ENCODE peak calls at places on chromosome 19, in four cellular contexts. F is body of pancreas, B is SJSA1, H is heart right ventricle. A is an unnamed sample.

GRCh38 chr19:35346193-35347052 is 1.3 kb upstream of the FFAR1 start:
- DNase-seq in B (no peak), H (no peak), F (peak; percentile 10), A (peak; percentile 48)

GRCh38 chr19:5220361-5220760 is 120.3 kb downstream of the PTPRS start:
- DNase-seq in H (no peak), B (no peak), F (no peak), A (no peak)

GRCh38 chr19:10332158-10332964 is 968 bp downstream of the RAVER1 start:
- DNase-seq in H (no peak), B (no peak), F (no peak), A (no peak)

GRCh38 chr19:38073806-38074685 is 150.0 kb downstream of the DPF1 start:
- DNase-seq in B (no peak), F (no peak), H (no peak), A (no peak)

GRCh38 chr19:30862876-30863275 is 486.4 kb downstream of the TSHZ3 start:
- DNase-seq in F (no peak), H (no peak), B (no peak), A (no peak)

GRCh38 chr19:47071731-47072130 is 23.3 kb upstream of the TMEM160 start:
- DNase-seq in H (no peak), F (no peak), B (no peak), A (no peak)

GRCh38 chr19:41505105-41505504 is 62.1 kb downstream of the ERICH4 start:
- DNase-seq in B (no peak), F (no peak), H (no peak), A (no peak)

GRCh38 chr19:45200614-45201013 is 22.0 kb downstream of the BLOC1S3 start:
- DNase-seq in B (no peak), H (peak; percentile 31), F (peak; percentile 26), A (peak; percentile 47)

GRCh38 chr19:33468361-33469170 is 53.0 kb downstream of the PEPD start:
- DNase-seq in H (no peak), B (no peak), F (no peak), A (no peak)

GRCh38 chr19:4174212-4174894 is 8.0 kb downstream of the SIRT6 start:
- DNase-seq in B (no peak), F (no peak), H (no peak), A (no peak)

GRCh38 chr19:34308381-34309367 is 54.3 kb downstream of the GARRE1 start:
- DNase-seq in F (no peak), B (no peak), H (no peak), A (no peak)

GRCh38 chr19:39052243-39052746 is 19.9 kb upstream of the FBXO27 start:
- DNase-seq in F (peak; percentile 59), H (peak; percentile 55), B (peak; percentile 55), A (peak; percentile 78)

GRCh38 chr19:38667552-38668205 is 20.2 kb downstream of the ACTN4 start:
- DNase-seq in H (no peak), B (peak; percentile 90), F (no peak), A (no peak)

GRCh38 chr19:48966541-48967345 is 1.6 kb downstream of the FTL start:
- DNase-seq in B (peak; percentile 22), F (no peak), H (no peak), A (no peak)

GRCh38 chr19:7657047-7657779 is 11.6 kb upstream of the RETN start:
- DNase-seq in B (no peak), H (no peak), F (no peak), A (no peak)

GRCh38 chr19:23118400-23118799 is 1.6 kb downstream of the ZNF730 start:
- DNase-seq in H (no peak), B (no peak), F (no peak), A (no peak)

GRCh38 chr19:17720487-17720839 is 1.2 kb downstream of the MAP1S start:
- DNase-seq in H (no peak), B (no peak), F (no peak), A (no peak)

GRCh38 chr19:34343751-34344150 is 21.2 kb upstream of the GPI start:
- DNase-seq in B (no peak), H (no peak), F (no peak), A (no peak)

GRCh38 chr19:52034051-52034728 is 6.0 kb upstream of the ZNF614 start:
- DNase-seq in F (no peak), B (no peak), H (no peak), A (no peak)

DNA sequence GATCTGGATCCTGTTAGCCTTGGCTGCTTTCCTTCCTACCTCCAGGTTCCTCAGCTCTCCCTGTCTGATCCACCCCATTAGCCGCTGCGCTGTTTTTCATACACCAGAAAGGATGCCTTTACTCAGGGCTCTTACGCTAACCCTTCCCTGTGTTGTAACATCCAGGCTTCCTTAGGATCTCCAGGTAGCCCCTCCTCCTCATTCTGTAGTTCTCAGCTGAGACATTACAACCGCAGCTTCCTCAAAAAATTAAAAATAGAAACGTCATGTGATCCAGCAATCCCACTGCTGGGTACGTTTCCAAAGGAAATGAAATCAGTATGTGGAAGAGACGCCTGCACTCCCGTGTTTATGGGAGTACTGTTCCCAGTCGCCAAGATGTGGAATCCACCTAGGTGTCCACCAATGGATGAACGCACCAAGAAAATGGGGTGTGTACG is 18.4 kb upstream of the MYADM start:
- DNase-seq in B (no peak), H (no peak), F (no peak), A (no peak)
- H3K4me3 ChIP-seq in B (no peak overlapping the region), H (no peak overlapping the region), F (no peak overlapping the region), A (no peak overlapping the region)

DNA sequence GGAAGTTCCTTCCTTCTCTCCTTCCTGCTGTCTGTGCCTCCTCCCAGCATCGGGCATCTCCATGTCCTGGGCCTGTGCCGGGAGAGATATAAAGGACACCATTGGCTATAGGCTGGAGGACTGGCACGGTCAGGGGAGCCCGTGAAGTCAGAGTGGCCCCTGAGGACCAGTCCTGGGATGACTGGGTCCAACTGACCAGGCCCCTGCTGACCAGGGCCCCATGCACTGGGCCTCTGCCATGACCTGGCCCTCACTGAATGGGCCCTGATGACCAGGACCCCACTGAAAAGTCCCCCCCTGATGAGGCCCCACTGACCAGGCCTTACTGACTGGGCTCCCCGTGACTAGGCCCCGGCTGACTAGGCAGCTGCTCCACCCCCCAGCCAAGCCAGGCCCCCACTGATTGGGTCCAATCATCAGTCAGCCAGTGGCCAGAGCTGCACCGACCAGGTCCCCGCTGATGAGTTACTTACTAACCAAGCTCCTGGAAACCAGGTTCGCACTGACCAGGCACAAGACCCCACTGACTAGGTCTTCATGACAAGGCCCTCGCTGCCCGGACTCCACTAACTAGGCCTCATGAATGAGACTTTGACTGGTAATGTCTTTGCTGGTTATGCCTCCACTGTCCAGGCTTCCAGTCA is 20.0 kb upstream of the ZNF14 start:
- DNase-seq in B (no peak), H (no peak), F (no peak), A (no peak)
- H3K9me3 ChIP-seq in B (peaks cover 14% of the 10 kb centered on the region), H (no peaks in the 10 kb centered on the region), F (no peaks in the 10 kb centered on the region), A (no peaks in the 10 kb centered on the region)

GRCh38 chr19:2813235-2814160 is 6.2 kb upstream of the ZNF554 start:
- DNase-seq in F (no peak), H (no peak), B (no peak), A (no peak)

GRCh38 chr19:2814426-2814825 is 5.2 kb upstream of the ZNF554 start:
- DNase-seq in F (no peak), B (no peak), H (no peak), A (peak; percentile 45)

GRCh38 chr19:2811221-2811722 is 8.4 kb upstream of the ZNF554 start:
- DNase-seq in H (no peak), B (no peak), F (no peak), A (no peak)

GRCh38 chr19:2811735-2812413 is 7.8 kb upstream of the ZNF554 start:
- DNase-seq in B (no peak), F (no peak), H (no peak), A (no peak)

DNA sequence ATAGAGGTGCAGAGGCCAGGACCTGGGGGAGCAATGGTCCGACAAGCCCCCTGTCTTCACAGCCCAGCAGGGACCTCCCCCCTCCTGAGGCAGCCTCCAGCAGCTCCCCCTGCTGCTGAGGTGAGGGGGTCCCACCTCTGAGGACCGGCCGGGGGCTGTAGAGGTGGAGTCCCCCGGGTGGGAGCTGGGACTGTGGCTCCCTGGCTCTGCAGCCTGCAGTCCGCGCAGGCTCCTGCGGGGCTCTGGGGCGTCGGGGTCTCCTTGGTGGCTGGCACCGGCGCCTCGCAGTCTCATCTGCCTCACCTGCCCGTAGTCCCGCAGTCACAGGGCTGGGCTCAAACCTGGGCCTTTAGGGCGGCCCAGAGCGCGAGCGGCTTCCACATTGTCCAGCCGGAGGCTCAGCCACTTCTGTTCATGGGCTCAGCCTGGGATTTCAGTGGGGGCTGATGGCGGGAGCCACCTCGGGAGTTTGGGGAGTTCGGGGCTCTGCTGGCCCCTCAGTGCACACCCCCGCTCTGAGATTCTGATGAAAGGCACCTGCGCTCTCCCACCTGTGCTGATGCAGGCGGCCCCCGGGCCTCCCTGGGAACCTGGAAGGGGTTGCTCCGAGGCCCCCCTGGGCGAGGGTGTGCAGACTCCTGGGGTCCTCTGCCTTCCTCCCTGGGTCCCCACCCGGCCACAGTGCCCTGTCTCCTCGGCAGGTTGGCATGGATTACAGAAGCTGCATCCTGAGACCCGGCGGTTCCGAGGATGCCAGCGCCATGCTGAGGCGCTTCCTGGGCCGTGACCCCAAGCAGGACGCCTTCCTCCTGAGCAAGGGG is 7.0 kb upstream of the ZNF554 start:
- DNase-seq in H (no peak), F (no peak), B (no peak), A (peak; percentile 60)
- H3K4me3 ChIP-seq in H (no peak overlapping the region), F (no peak overlapping the region), B (no peak overlapping the region), A (no peak overlapping the region)

DNA sequence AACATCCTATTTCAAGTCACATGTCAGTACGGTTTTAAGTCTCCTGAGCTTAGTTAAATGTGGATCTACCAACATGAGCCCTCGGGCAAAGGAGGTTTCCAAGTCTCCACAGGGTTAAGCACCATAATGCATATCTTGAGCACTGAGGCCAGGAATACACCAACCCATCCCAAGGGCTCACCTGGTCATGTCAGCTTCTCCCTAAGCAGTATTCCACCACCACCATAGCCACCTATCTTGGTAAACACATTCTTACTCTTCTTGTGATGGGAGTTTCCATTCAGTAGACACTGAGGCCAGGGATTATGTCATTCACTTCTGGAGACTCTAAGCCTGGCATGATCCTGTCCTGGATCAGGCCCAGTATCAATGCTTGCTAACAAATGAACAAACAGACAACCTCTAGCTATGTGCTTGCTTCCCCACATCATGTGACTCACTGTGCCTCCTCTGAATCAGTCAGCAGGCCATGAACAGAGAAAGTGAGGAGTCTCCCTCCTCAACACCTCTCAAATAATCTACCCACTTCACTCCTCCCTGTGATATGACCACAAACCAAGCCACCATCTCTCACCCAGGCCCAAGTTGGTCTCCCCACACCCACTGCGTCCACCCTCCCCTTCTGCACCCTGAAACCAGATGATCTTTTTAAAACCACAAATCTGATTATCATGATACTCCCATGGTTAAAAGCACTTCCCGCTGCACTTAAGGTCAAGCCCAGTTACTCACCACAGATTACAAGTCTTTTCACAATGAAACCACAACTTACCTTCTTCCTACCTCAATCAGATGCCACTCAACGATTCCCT is 5.8 kb downstream of the PEG3 start:
- DNase-seq in B (no peak), F (no peak), H (no peak), A (no peak)
- H3K9me3 ChIP-seq in B (peaks cover 22% of the 10 kb centered on the region), F (no peaks in the 10 kb centered on the region), H (no peaks in the 10 kb centered on the region), A (no peaks in the 10 kb centered on the region)

GRCh38 chr19:56837004-56837403 is 3.5 kb downstream of the PEG3 start:
- DNase-seq in F (peak; percentile 20), H (no peak), B (no peak), A (peak; percentile 41)

GRCh38 chr19:56837892-56838679 is 2.4 kb downstream of the PEG3 start:
- DNase-seq in H (peak; percentile 75), F (peak; percentile 80), B (no peak), A (peak; percentile 90)

GRCh38 chr19:56836059-56836458 is 4.5 kb downstream of the PEG3 start:
- DNase-seq in F (no peak), B (no peak), H (no peak), A (no peak)

GRCh38 chr19:56838680-56838929 is 1.9 kb downstream of the PEG3 start:
- DNase-seq in H (no peak), F (no peak), B (no peak), A (no peak)

GRCh38 chr19:56837492-56837891 is 3.0 kb downstream of the PEG3 start:
- DNase-seq in H (peak; percentile 76), F (peak; percentile 86), B (no peak), A (peak; percentile 92)
- H3K4me3 ChIP-seq in H (peak overlapping the region; percentile 64), F (no peak overlapping the region), B (no peak overlapping the region), A (peak overlapping the region; percentile 16)

A was measured in right cardiac atrium.